ENCODE peak calls at places on chromosomes 4 and X, in seven cellular contexts. P is naive thymus-derived CD4-positive, alpha-beta T cell; C is mucosa of descending colon; I is epithelial cell of esophagus; Z is GM23248; Q is HAP-1; S is H7. B is an unnamed sample.

GRCh38 chrX:7119927-7120577 is 27.5 kb upstream of the STS start:
- DNase-seq in P (no peak), C (no peak), I (no peak), Z (no peak), Q (no peak), S (no peak), B (no peak)

GRCh38 chr4:96193061-96193460 is 353.2 kb downstream of the PDHA2 start:
- DNase-seq in P (no peak), C (no peak), I (no peak), Z (no peak), Q (no peak), S (no peak), B (no peak)

GRCh38 chr4:41882622-41883347 is 52.4 kb upstream of the TMEM33 start:
- DNase-seq in P (peak; percentile 40), C (no peak), I (peak; percentile 51), Z (peak; percentile 59), Q (peak; percentile 33), S (peak; percentile 93), B (peak; percentile 51)

GRCh38 chr4:169207436-169208089 is 63.2 kb downstream of the SH3RF1 start:
- DNase-seq in P (no peak), C (no peak), I (no peak), Z (no peak), Q (no peak), S (no peak), B (no peak)

GRCh38 chrX:75522565-75523411 is at the start of gene ZDHHC15:
- DNase-seq in P (peak; percentile 63), C (peak; percentile 48), I (peak; percentile 33), Z (peak; percentile 36), Q (peak; percentile 57), S (peak; percentile 58), B (peak; percentile 37)

GRCh38 chr4:177596035-177596434 is 153.8 kb upstream of the AGA start:
- DNase-seq in P (no peak), C (peak; percentile 25), I (peak; percentile 92), Z (peak; percentile 85), Q (no peak), S (no peak), B (no peak)

GRCh38 chr4:26088433-26088928 is 174.5 kb downstream of the SMIM20 start:
- DNase-seq in P (no peak), C (no peak), I (peak; percentile 82), Z (peak; percentile 72), Q (no peak), S (no peak), B (peak; percentile 40)

GRCh38 chr4:86306816-86307215 is 53.0 kb downstream of the MAPK10 start:
- DNase-seq in P (no peak), C (no peak), I (no peak), Z (peak; percentile 82), Q (no peak), S (no peak), B (no peak)

GRCh38 chr4:147453561-147454141 is 27.2 kb upstream of the EDNRA start:
- DNase-seq in P (no peak), C (no peak), I (peak; percentile 83), Z (peak; percentile 10), Q (no peak), S (no peak), B (no peak)

GRCh38 chrX:41512394-41512793 is 65.3 kb downstream of the NYX start:
- DNase-seq in P (no peak), C (no peak), I (no peak), Z (no peak), Q (no peak), S (no peak), B (no peak)

GRCh38 chrX:2820131-2820771 is 8.5 kb upstream of the GYG2 start:
- DNase-seq in P (no peak), C (no peak), I (peak; percentile 9), Z (no peak), Q (no peak), S (no peak), B (no peak)

GRCh38 chr4:17664755-17665154 is 50.3 kb downstream of the MED28 start:
- DNase-seq in P (no peak), C (no peak), I (no peak), Z (no peak), Q (no peak), S (no peak), B (no peak)

GRCh38 chr4:129167640-129168260 is 71.8 kb downstream of the C4orf33 start:
- DNase-seq in P (no peak), C (no peak), I (peak; percentile 1), Z (no peak), Q (no peak), S (no peak), B (no peak)

GRCh38 chr4:63459329-63459728 is 949.9 kb downstream of the TECRL start:
- DNase-seq in P (no peak), C (no peak), I (no peak), Z (no peak), Q (no peak), S (no peak), B (no peak)

GRCh38 chr4:54099959-54100606 is at the start of gene GSX2:
- DNase-seq in P (no peak), C (no peak), I (no peak), Z (peak; percentile 77), Q (no peak), S (peak; percentile 83), B (no peak)

GRCh38 chr4:85756938-85757337 is 282.0 kb downstream of the ARHGAP24 start:
- DNase-seq in P (no peak), C (no peak), I (peak; percentile 38), Z (peak; percentile 79), Q (no peak), S (peak; percentile 10), B (no peak)

GRCh38 chr4:55066018-55066417 is 59.4 kb downstream of the KDR start:
- DNase-seq in P (no peak), C (no peak), I (no peak), Z (no peak), Q (no peak), S (no peak), B (no peak)

GRCh38 chrX:102546818-102547493 is 30.4 kb upstream of the TMSB15A start:
- DNase-seq in P (no peak), C (no peak), I (no peak), Z (no peak), Q (no peak), S (peak; percentile 8), B (no peak)

GRCh38 chr4:25884040-25884788 is 21.4 kb upstream of the SEL1L3 start:
- DNase-seq in P (no peak), C (no peak), I (peak; percentile 82), Z (peak; percentile 83), Q (no peak), S (no peak), B (no peak)

GRCh38 chrX:136205882-136206281 is 45.3 kb downstream of the MAP7D3 start:
- DNase-seq in P (no peak), C (no peak), I (no peak), Z (no peak), Q (no peak), S (no peak), B (no peak)
- H3K4me3 ChIP-seq in P (no peak overlapping the region), C (no peak overlapping the region), I (no peak overlapping the region), Z (no peak overlapping the region), Q (no peak overlapping the region), S (no peak overlapping the region), B (no peak overlapping the region)

DNA sequence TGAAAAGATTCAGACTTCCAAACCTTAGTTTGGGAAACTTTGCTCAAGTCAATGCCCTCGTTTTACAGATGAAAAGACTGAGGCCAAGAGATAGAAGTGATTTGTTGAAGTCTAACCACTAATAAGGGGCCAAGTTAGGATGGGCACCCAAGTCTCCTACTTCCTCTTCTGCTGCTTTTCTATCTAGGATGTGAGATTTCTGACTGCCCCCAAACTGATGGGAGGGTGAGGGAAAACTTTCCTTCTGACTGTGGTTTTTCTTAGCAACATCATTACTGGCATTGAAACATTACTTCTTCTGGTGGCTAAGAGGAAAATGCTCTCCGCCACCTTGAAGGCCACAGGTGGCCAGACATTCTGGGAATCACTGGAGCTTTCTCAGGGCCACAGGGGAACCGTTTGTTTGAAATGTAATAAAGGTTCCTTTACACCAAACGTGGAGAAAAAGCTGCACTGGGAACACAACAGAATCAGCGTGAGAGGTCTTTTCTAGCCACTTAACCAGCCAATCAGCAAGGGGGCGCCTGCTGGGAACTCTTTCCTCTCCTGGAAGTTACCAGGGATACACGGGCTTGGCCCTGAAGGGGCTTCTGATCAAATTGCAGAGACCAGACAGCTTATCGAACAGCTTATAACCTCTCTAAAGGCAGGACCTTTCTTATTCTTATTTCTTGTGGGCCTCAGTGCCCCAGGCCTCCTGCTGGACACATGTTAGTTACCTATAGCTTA is 115.9 kb upstream of the TEX13D start:
- DNase-seq in P (no peak), C (no peak), I (no peak), Z (no peak), Q (no peak), S (peak; percentile 31), B (no peak)
- H3K4me3 ChIP-seq in P (peak overlapping the region; percentile 36), C (no peak overlapping the region), I (no peak overlapping the region), Z (no peak overlapping the region), Q (no peak overlapping the region), S (no peak overlapping the region), B (no peak overlapping the region)

DNA sequence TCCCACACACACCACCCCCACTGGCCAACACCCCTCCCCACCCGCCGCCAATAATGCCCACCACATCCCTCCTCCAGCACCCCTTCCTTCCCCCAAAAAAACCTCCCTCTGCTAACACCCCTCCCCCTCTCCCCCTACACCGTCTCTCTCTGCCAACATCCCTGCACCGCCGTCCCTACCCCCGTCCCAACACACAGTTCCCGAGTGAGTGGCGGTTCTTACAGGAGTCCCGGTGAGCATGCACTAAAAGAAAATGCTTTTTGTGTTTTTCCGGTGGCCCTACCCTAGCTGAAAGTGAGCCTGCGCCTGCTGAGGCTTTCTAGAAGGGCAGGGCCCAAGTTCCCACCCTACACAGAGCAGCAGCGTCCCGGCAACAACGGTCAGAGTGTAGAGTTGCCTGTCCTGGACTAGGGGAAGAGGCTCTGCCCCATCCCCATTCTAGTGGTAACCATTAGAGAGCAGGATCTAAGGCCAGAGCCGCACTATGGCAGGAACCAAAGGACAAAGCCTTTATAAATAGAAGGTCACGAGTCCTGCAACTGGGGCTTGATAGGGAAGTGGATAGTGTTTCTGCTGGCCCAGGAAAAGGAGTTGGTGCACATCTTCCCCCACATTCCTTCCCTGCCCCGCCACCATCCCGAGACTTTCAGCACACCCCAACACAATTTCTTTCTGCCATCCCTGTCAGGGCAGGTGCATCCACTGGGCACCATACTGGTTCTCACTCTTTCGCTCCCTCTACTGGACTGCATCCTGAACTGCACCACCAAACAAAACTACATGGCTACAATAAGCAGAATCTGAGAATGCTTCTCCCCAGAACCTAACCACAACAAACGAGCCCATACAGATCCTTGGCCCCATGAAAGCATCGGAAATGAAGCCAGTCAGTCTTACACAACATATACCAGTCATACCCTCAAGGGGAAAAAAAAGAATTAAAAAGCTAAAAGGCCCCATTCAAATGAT is 78.1 kb upstream of the PAGE3 start:
- DNase-seq in P (peak; percentile 72), C (no peak), I (peak; percentile 74), Z (peak; percentile 25), Q (peak; percentile 43), S (peak; percentile 38), B (peak; percentile 68)
- H3K4me3 ChIP-seq in P (no peak overlapping the region), C (no peak overlapping the region), I (no peak overlapping the region), Z (no peak overlapping the region), Q (no peak overlapping the region), S (no peak overlapping the region), B (no peak overlapping the region)

DNA sequence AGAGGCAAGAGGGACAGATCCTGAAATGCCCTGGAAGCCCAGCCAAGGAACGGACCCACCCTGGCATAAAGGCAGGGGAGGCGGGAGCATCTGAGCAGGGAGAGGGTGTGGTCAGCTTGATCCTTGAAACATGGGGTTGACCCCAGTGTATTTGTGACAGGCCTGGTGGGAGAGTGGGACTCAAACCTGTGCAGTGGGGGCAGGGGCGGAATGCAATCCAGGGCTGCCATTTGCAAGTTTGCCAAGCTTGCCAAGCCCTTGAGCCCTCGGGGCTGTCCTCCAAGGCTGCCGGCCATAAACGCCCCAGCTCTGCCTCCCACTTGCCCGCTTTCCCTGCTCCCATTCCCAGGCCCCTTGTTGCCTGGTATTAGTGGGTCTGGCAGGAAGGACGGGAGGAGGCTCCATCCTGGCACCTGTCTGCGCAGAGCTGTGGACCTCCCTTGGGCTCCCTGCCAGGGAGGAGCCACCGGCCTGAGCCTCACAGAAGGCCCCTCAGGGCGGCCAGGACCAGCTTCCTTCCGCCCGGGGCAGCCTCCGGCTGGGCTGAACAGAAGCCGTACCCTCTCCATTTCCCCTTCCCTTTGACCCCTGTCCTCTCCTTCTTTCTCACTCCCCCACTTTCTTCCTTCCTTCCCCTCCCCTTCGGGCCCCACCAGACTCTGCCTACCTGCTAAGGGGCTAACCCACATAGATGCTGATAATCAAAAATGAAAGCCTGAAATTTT is 661 bp downstream of the S100P start:
- DNase-seq in P (peak; percentile 44), C (no peak), I (no peak), Z (no peak), Q (no peak), S (peak; percentile 43), B (peak; percentile 64)
- H3K4me3 ChIP-seq in P (peak overlapping the region; percentile 16), C (no peak overlapping the region), I (peak overlapping the region; percentile 34), Z (no peak overlapping the region), Q (no peak overlapping the region), S (no peak overlapping the region), B (no peak overlapping the region)